ENCODE peak calls at places on chromosomes 12 and 14, in four cellular contexts. B is SK-N-SH, F is HepG2, V is K562. C is an unnamed sample.

GRCh38 chr14:50001999-50002925 is 109.4 kb downstream of the ARF6 start:
- DNase-seq in B (no peak), F (no peak), V (no peak), C (no peak)

GRCh38 chr14:41663478-41663845 is 56.8 kb downstream of the LRFN5 start:
- DNase-seq in B (no peak), F (no peak), V (no peak), C (no peak)

GRCh38 chr14:75457648-75458165 is 29.9 kb downstream of the JDP2 start:
- DNase-seq in B (no peak), F (no peak), V (no peak), C (no peak)

GRCh38 chr12:107092669-107093546 is 441 bp downstream of the CRY1 start:
- DNase-seq in B (peak), F (peak), V (peak), C (no peak)

GRCh38 chr12:113479578-113480335 is 8.1 kb upstream of the LHX5 start:
- DNase-seq in B (peak), F (peak), V (peak), C (no peak)

GRCh38 chr12:65605019-65605418 is 219.3 kb upstream of the HMGA2 start:
- DNase-seq in B (no peak), F (no peak), V (no peak), C (no peak)

GRCh38 chr12:77577756-77578155 is 252.9 kb upstream of the NAV3 start:
- DNase-seq in B (no peak), F (no peak), V (no peak), C (no peak)

GRCh38 chr12:114011711-114012110 is 45.6 kb upstream of the RBM19 start:
- DNase-seq in B (no peak), F (no peak), V (no peak), C (no peak)

GRCh38 chr12:40892528-40892927 is 200.3 kb downstream of the CNTN1 start:
- DNase-seq in B (no peak), F (no peak), V (no peak), C (no peak)

GRCh38 chr12:104910196-104910840 is 47.8 kb downstream of the SLC41A2 start:
- DNase-seq in B (no peak), F (no peak), V (no peak), C (no peak)

GRCh38 chr12:90770861-90771260 is 184.1 kb downstream of the CCER1 start:
- DNase-seq in B (no peak), F (no peak), V (no peak), C (no peak)

GRCh38 chr14:31419179-31420012 is 954 bp downstream of the HEATR5A start:
- DNase-seq in B (no peak), F (no peak), V (no peak), C (no peak)

GRCh38 chr12:40733871-40734270 is 41.6 kb downstream of the CNTN1 start:
- DNase-seq in B (peak), F (no peak), V (no peak), C (no peak)

DNA sequence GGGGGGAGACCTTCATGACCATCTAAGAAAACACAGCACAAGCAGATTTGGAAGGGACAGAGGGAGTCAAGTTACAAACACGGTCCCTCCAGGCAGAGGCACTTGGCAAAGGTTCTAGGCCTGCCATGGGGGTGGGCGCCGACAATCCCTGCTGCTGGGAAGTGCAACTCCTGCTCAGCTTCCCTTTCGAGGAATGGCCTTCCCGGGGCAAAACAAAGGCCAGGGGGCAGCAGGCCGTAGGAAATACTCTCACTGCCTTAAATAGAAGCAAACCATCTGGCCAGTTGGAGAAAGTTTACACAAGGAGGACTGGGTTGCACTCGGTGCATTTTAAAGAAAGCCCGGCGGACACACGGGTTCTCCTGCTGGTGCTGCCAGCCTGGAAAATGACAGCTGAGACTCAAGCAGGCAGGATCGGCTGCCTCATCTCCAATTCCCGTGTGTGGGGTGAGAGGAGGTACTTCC is 65.8 kb downstream of the ITPK1 start:
- DNase-seq in B (no peak), F (no peak), V (no peak), C (no peak)
- TF ChIP-seq TAF1 in B (no peak), F (no peak), V (no peak), C (no peak)

GRCh38 chr14:103124501-103125001 is 1.3 kb downstream of the TNFAIP2 start:
- DNase-seq in B (no peak), F (no peak), V (no peak), C (peak)
- TF ChIP-seq POLR2AphosphoS5 in B (no peak), F (no peak), V (no peak), C (no peak)

GRCh38 chr14:104885031-104885972 is 20.2 kb downstream of the CEP170B start:
- DNase-seq in B (no peak), F (no peak), V (no peak), C (no peak)

GRCh38 chr14:104887623-104888488 is 22.8 kb downstream of the CEP170B start:
- DNase-seq in B (no peak), F (no peak), V (no peak), C (no peak)

GRCh38 chr14:104883681-104884361 is 18.8 kb downstream of the CEP170B start:
- DNase-seq in B (no peak), F (no peak), V (no peak), C (no peak)

GRCh38 chr14:104886690-104887622 is 21.9 kb downstream of the CEP170B start:
- DNase-seq in B (no peak), F (no peak), V (no peak), C (no peak)

DNA sequence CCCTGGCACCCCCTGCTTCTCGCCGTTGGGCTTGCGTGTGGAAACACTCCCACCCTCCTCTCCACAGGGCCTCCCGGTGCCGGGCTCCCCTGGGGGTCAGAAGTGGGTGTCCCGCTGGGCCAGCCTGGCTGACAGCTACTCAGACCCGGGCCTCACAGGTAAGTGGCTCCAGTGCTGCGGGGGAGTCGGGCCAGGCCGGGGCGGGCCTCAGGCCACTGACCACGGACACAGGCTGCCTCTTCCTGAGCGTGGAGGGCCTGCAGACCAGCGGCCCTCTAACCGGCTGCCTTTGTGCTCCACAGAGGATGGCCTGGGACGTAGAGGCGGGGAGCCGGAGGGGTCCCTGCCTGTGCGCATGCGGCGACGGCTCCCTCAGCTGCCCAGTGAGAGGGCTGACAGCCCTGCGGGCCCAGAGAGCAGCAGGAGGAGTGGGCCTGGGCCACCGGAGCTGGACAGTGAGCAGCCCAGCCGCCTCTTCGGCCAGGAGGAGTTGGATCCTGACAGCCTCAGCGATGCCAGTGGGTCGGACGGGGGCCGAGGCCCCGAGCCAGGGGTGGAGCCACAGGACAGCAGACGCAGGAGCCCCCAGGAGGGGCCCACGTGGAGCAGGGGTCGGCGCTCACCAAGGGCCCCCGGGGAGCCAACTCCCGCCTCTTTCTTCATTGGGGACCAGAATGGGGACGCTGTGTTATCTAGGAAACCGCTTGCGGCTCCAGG is 21.1 kb downstream of the CEP170B start:
- DNase-seq in B (peak), F (no peak), V (no peak), C (no peak)
- TF ChIP-seq TAF1 in B (no peak), F (no peak), V (no peak), C (no peak)

DNA sequence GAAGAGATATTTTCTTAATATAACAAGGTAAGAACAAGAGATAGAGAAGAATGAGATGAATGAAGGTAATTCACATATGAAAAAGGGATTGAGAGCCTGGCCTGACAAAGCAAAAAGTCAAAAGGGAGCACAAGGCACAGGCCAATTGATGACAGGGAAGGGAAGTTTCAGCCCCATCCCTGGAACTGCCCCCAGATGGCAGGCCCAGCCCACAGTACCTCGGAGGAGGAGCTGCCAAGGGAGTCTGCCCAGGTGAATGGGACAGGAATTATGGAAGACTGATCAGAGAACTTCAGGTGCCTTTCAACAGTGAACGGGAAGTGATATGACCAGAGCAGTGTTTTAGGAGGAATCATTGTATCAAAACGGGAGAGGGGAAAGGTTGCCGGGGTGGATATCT is 15.7 kb downstream of the SNRPF start:
- DNase-seq in B (no peak), F (no peak), V (no peak), C (no peak)
- TF ChIP-seq POLR2AphosphoS5 in B (no peak), F (no peak), V (no peak), C (peak)

DNA sequence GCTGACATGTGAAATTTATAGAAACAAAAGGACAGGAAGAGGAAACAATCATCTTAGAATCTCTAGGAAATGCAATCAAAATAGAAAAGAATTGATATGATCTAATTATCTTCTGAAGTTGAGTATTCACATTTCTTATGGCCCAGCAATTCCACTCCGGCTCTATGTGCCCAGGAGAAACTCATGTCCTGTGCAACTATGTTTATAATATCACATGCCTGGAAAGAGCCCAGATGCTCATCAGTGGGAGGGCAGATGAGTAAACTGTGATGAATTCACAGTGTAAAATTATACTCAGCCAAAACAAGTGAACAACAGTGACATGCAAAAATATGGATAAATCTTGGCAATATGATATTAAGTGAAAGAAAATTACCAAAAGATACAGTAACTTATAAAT is 7.6 kb downstream of the SMOC1 start:
- DNase-seq in B (no peak), F (no peak), V (no peak), C (no peak)
- TF ChIP-seq TAF1 in B (no peak), F (no peak), V (no peak), C (no peak)

DNA sequence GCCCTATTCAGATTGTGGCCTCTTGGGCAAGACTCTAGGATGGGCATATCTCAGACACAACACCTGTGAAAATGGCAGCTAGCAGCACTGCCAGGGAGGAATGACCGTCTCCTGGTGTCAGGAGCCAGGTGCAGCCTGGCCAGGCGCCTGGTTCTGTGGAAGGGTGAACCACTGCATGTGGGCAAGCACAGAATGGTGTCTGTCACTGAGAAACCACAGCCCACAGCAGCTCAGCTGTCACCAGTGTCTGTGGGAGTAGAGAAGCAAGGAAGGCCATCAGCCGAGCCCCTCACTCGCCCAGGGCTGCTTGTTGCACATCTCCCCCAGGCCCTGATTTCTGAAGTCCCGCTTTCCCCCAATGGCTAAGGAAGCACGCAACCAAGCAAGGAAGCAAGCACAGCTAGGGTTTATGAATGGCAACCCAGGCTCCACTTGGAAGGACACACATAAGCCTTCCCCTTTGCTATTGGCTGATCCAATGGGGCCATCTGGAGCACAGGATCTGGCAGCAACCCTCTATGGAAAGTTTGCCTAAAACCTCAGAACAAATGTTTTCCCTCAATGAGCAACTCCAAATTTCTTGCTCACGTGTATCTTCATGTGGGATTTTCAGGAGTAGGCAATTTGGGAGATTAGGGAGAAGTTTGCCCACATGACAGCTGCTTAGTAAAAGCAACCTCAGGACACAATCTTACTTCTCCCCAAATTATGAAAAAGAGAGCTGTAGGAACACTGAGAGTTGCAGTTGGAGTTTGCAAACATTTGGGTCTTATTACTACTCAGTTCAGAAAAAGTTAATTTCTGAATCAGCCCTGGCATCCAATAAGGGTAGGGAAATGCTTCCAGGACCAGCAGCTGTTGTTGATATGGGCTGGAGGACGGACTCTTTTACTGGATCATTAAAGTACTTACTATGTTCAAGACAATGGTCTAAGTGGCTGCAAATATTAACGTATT is 44.7 kb downstream of the GPHB5 start:
- DNase-seq in B (no peak), F (no peak), V (no peak), C (no peak)
- TF ChIP-seq POLR2AphosphoS5 in B (no peak), F (no peak), V (no peak), C (no peak)

GRCh38 chr12:48999371-49000131 is at the start of gene DDN:
- DNase-seq in B (peak), F (no peak), V (peak), C (peak)
- TF ChIP-seq TAF1 in B (no peak), F (no peak), V (peak), C (no peak)

DNA sequence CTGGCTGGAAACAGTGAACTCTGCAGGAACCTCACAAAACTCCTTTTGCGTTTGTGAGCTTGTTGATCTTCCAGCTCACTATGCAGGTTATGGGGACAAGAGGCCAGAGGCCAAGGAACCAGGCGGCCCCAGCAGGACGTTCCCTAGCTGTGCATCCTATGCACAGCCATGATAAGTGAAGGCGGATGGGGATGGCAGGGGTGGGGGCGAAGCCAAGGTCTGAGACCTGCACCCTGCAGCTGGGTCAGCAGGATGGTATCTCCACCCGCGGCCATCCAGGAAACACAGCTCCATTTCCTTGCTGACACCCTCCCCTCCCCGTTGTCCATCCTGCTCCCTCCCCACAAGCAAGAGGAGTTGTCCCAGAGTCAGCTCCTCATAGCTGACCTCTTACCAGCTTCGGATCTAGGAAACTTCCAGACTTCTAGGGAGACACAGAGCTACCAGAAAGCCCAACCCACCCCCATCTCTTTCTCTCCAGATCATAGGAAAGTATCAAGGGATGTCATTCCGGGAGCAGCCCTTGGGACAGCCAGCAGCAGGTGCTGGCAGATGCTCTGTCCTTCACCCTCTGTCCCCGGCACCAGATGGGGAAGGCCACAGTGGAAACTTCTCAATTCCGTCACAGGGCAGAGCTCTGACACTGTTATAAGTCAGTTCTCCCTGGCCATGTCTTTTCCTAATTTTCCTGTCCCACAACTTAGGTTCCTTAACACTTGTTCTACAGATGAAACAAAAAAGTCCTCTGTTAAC is 9.4 kb downstream of the ZBTB39 start:
- DNase-seq in B (no peak), F (no peak), V (peak), C (no peak)
- TF ChIP-seq POLR2AphosphoS5 in B (no peak), F (no peak), V (no peak), C (no peak)